ENCODE peak calls at places on chromosomes 2 and 18, in eight cellular contexts. S is lower leg skin; C is brain microvascular endothelial cell; K is NCI-H446 treated with DMSO at 0.1 percent for 48 hours; W is WTC11; Y is stimulated activated CD8-positive, alpha-beta memory T cell treated with anti-CD3 and anti-CD28 coated beads, Interleukin-2, amount 100 ng/mL, for 48 hours; R is left cardiac atrium; T is effector memory CD4-positive, alpha-beta T cell. F is an unnamed sample.

GRCh38 chr2:8627019-8627691 is 54.7 kb upstream of the ID2 start:
- DNase-seq in S (no peak), C (no peak), K (no peak), W (no peak), Y (no peak), R (no peak), T (no peak), F (no peak)

GRCh38 chr2:185507703-185508102 is 230.9 kb upstream of the FSIP2 start:
- DNase-seq in S (no peak), C (no peak), K (no peak), W (no peak), Y (no peak), R (no peak), T (no peak), F (no peak)

GRCh38 chr18:79975985-79976680 is 11.7 kb downstream of the HSBP1L1 start:
- DNase-seq in S (peak), C (no peak), K (no peak), W (no peak), Y (no peak), R (no peak), T (no peak), F (no peak)

GRCh38 chr2:217071416-217071815 is 211.6 kb upstream of the TNP1 start:
- DNase-seq in S (peak), C (no peak), K (no peak), W (no peak), Y (no peak), R (no peak), T (no peak), F (no peak)

GRCh38 chr2:177622516-177622915 is 229.9 kb downstream of the AGPS start:
- DNase-seq in S (no peak), C (no peak), K (peak), W (peak), Y (no peak), R (no peak), T (no peak), F (no peak)

GRCh38 chr2:231709636-231709980 is 1.3 kb downstream of the PTMA start:
- DNase-seq in S (peak), C (no peak), K (no peak), W (no peak), Y (no peak), R (peak), T (peak), F (peak)

GRCh38 chr2:47485751-47486300 is 82.9 kb downstream of the MSH2 start:
- DNase-seq in S (no peak), C (no peak), K (no peak), W (no peak), Y (no peak), R (no peak), T (no peak), F (no peak)

GRCh38 chr2:56191617-56192016 is 7.8 kb downstream of the CCDC85A start:
- DNase-seq in S (no peak), C (no peak), K (peak), W (peak), Y (no peak), R (no peak), T (no peak), F (no peak)

GRCh38 chr2:201353116-201353515 is 4.0 kb downstream of the FLACC1 start:
- DNase-seq in S (no peak), C (no peak), K (no peak), W (no peak), Y (no peak), R (no peak), T (no peak), F (no peak)

GRCh38 chr2:110718990-110719389 is 13.4 kb upstream of the ACOXL start:
- DNase-seq in S (no peak), C (no peak), K (peak), W (no peak), Y (no peak), R (no peak), T (no peak), F (no peak)

GRCh38 chr2:45922577-45922988 is 271.1 kb downstream of the PRKCE start:
- DNase-seq in S (no peak), C (peak), K (peak), W (no peak), Y (no peak), R (peak), T (no peak), F (peak)

GRCh38 chr18:70459251-70459650 is 170.4 kb downstream of the SOCS6 start:
- DNase-seq in S (no peak), C (no peak), K (no peak), W (no peak), Y (no peak), R (no peak), T (no peak), F (no peak)

GRCh38 chr2:27118525-27119329 is at the start of gene CGREF1:
- DNase-seq in S (no peak), C (no peak), K (no peak), W (peak), Y (no peak), R (no peak), T (no peak), F (no peak)

GRCh38 chr2:63013448-63013847 is 37.2 kb upstream of the OTX1 start:
- DNase-seq in S (no peak), C (no peak), K (no peak), W (no peak), Y (no peak), R (no peak), T (no peak), F (no peak)

GRCh38 chr2:197237720-197238370 is 72.7 kb downstream of the ANKRD44 start:
- DNase-seq in S (no peak), C (no peak), K (no peak), W (no peak), Y (no peak), R (no peak), T (no peak), F (no peak)